ENCODE peak calls at places on chromosomes 3 and 15, in nine cellular contexts. H is effector memory CD4-positive, alpha-beta T cell; Z is AG10803; P is cardiac fibroblast; B is mesendoderm; T is fibroblast of mammary gland; U is heart left ventricle; L is CD8-positive, alpha-beta memory T cell; F is left lung. K is an unnamed sample.

GRCh38 chr3:33395900-33396299 is 44.3 kb downstream of the UBP1 start:
- DNase-seq in H (no peak), Z (no peak), P (no peak), B (no peak), T (no peak), U (no peak), L (no peak), F (no peak), K (no peak)

GRCh38 chr3:177190701-177191100 is 6.6 kb downstream of the TBL1XR1 start:
- DNase-seq in H (no peak), Z (peak; percentile 61), P (peak; percentile 61), B (no peak), T (no peak), U (no peak), L (no peak), F (no peak), K (no peak)

GRCh38 chr15:89140595-89140994 is 52.3 kb downstream of the ABHD2 start:
- DNase-seq in H (no peak), Z (no peak), P (no peak), B (no peak), T (no peak), U (no peak), L (no peak), F (no peak), K (no peak)

GRCh38 chr3:23161896-23162570 is 41.1 kb upstream of the UBE2E2 start:
- DNase-seq in H (no peak), Z (no peak), P (no peak), B (no peak), T (peak; percentile 66), U (no peak), L (no peak), F (no peak), K (peak; percentile 42)

GRCh38 chr15:57146394-57147140 is 228.1 kb downstream of the TCF12 start:
- DNase-seq in H (no peak), Z (peak; percentile 85), P (peak; percentile 84), B (peak; percentile 43), T (peak; percentile 76), U (no peak), L (no peak), F (no peak), K (peak; percentile 77)

GRCh38 chr15:48413304-48413703 is 82.1 kb downstream of the DUT start:
- DNase-seq in H (no peak), Z (peak; percentile 96), P (peak; percentile 86), B (no peak), T (peak; percentile 87), U (no peak), L (no peak), F (no peak), K (no peak)

GRCh38 chr15:45023659-45024320 is 795 bp downstream of the SORD start:
- DNase-seq in H (no peak), Z (peak; percentile 5), P (peak; percentile 18), B (peak; percentile 70), T (peak; percentile 41), U (no peak), L (no peak), F (no peak), K (peak; percentile 55)

GRCh38 chr3:100957407-100958100 is 35.7 kb downstream of the ABI3BP start:
- DNase-seq in H (no peak), Z (peak; percentile 61), P (peak; percentile 40), B (no peak), T (peak; percentile 91), U (no peak), L (no peak), F (no peak), K (peak; percentile 80)

GRCh38 chr3:168865022-168865551 is 769.4 kb upstream of the GOLIM4 start:
- DNase-seq in H (no peak), Z (peak; percentile 44), P (peak; percentile 64), B (peak; percentile 28), T (peak; percentile 51), U (no peak), L (no peak), F (no peak), K (no peak)

GRCh38 chr3:12974316-12974715 is 98.9 kb downstream of the IQSEC1 start:
- DNase-seq in H (no peak), Z (no peak), P (peak; percentile 18), B (no peak), T (no peak), U (no peak), L (no peak), F (peak; percentile 25), K (no peak)

GRCh38 chr15:45116482-45117326 is 2.6 kb downstream of the DUOXA2 start:
- DNase-seq in H (no peak), Z (no peak), P (no peak), B (no peak), T (no peak), U (no peak), L (peak; percentile 45), F (no peak), K (no peak)

GRCh38 chr3:112298781-112299180 is 4.8 kb upstream of the SLC9C1 start:
- DNase-seq in H (no peak), Z (no peak), P (no peak), B (no peak), T (no peak), U (no peak), L (no peak), F (no peak), K (no peak)

GRCh38 chr3:112297714-112298113 is 3.7 kb upstream of the SLC9C1 start:
- DNase-seq in H (no peak), Z (no peak), P (no peak), B (no peak), T (no peak), U (no peak), L (no peak), F (no peak), K (no peak)

GRCh38 chr3:112289011-112289410 is 5.0 kb downstream of the SLC9C1 start:
- DNase-seq in H (no peak), Z (no peak), P (no peak), B (no peak), T (no peak), U (no peak), L (no peak), F (no peak), K (no peak)

GRCh38 chr3:112293368-112294321 is at the start of gene SLC9C1:
- DNase-seq in H (no peak), Z (peak; percentile 73), P (peak; percentile 91), B (peak; percentile 83), T (peak; percentile 80), U (peak; percentile 43), L (no peak), F (no peak), K (peak; percentile 51)
- H3K4me3 ChIP-seq in H (no peak within 1 kb of the TSS), Z (peak within 1 kb of the TSS; percentile 61), P (peak within 1 kb of the TSS; percentile 52), B (no peak within 1 kb of the TSS), T (peak within 1 kb of the TSS; percentile 27), U (peak within 1 kb of the TSS; percentile 58), L (no peak within 1 kb of the TSS), F (peak within 1 kb of the TSS; percentile 28), K (peak within 1 kb of the TSS; percentile 53)

GRCh38 chr3:150798122-150798618 is 35.2 kb upstream of the SIAH2 start:
- DNase-seq in H (no peak), Z (no peak), P (no peak), B (peak; percentile 51), T (no peak), U (no peak), L (no peak), F (no peak), K (no peak)
- H3K4me3 ChIP-seq in H (no peak overlapping the region), Z (no peak overlapping the region), P (no peak overlapping the region), B (no peak overlapping the region), T (no peak overlapping the region), U (no peak overlapping the region), L (no peak overlapping the region), F (no peak overlapping the region), K (no peak overlapping the region)

GRCh38 chr3:140933109-140933508 is 8.5 kb upstream of the SLC25A36 start:
- DNase-seq in H (no peak), Z (no peak), P (no peak), B (no peak), T (no peak), U (no peak), L (no peak), F (no peak), K (no peak)

GRCh38 chr3:140931801-140932200 is 9.8 kb upstream of the SLC25A36 start:
- DNase-seq in H (no peak), Z (no peak), P (no peak), B (no peak), T (no peak), U (no peak), L (no peak), F (no peak), K (peak; percentile 27)

GRCh38 chr3:140933552-140933951 is 8.1 kb upstream of the SLC25A36 start:
- DNase-seq in H (no peak), Z (no peak), P (no peak), B (no peak), T (no peak), U (no peak), L (no peak), F (no peak), K (no peak)

GRCh38 chr3:140927711-140928110 is 13.9 kb upstream of the SLC25A36 start:
- DNase-seq in H (no peak), Z (no peak), P (no peak), B (no peak), T (no peak), U (no peak), L (no peak), F (no peak), K (no peak)

DNA sequence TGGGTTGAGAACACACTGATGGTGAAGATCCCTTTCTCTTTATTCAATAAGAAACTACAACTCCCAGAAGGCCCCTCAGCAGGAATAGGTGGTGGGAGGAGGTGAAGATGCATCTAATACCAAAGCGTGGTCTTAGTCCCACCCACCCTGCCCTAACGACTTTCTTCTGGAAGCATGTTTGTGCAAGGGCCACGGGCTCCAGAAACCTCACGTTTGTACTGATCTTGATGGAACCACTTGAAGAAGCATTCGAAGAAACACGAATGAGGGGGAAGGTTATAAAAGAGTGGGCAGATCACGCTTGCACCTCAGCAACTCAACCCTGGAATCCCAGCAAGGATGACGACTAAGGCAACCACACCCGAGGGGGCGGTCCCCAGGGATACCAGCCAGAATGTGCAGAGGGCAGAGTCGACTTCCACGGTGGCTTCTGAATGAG is 10.6 kb upstream of the SLC25A36 start:
- DNase-seq in H (no peak), Z (no peak), P (no peak), B (peak; percentile 83), T (peak; percentile 40), U (no peak), L (no peak), F (no peak), K (no peak)
- H3K4me3 ChIP-seq in H (no peak overlapping the region), Z (no peak overlapping the region), P (no peak overlapping the region), B (peak overlapping the region; percentile 48), T (no peak overlapping the region), U (no peak overlapping the region), L (no peak overlapping the region), F (no peak overlapping the region), K (no peak overlapping the region)

DNA sequence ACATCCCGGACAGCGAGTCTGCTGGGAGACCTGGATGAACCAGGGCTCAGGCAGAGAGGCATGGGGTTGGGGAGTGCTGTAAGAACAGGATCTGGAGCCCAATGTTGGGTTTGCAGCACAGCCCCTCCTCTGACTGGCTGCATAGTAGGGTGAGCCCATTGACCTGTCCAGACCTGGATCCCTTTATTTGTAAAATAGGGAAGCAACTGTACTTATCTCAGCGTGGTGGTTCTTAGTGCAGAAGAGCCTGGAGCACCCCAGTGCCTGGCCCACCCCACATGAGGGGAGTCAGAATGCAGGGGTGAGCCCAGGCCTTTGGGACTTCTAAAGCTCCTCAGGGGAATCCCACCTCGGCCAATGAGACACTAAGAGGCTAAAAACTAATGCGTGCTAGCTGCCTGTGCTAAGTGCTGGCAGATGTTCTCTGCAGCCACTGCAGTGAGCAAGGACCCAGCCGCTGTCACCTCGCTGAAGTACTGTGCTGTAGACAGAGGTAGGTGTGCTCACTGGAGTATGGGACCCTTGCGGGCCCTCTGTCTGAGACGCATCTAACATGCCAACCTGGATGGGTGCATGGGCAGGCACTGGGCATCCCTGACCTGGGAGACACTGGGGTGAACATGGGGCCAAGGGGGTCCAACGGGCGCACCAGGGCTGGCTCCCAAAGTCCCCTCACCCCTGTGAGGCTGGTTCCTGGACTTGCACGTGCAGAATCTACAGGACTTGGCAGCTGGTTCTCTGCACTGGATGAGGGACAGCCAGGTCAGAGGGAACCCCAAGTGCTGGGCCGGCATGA is 95.6 kb downstream of the ATP10A start:
- DNase-seq in H (no peak), Z (no peak), P (no peak), B (no peak), T (no peak), U (no peak), L (no peak), F (no peak), K (no peak)
- H3K4me3 ChIP-seq in H (no peak overlapping the region), Z (no peak overlapping the region), P (no peak overlapping the region), B (no peak overlapping the region), T (no peak overlapping the region), U (no peak overlapping the region), L (no peak overlapping the region), F (no peak overlapping the region), K (no peak overlapping the region)

K was measured in foreskin fibroblast.